ENCODE peak calls at places on chromosome 12, in four cellular contexts. One of them, this sample, is unnamed.

GRCh38 chr12:91722072-91722471 is 423.6 kb downstream of the BTG1 start:
- DNase-seq in SJSA1: no peak
- DNase-seq in mesendoderm: no peak
- DNase-seq in gastrocnemius medialis: no peak
- DNase-seq in this sample: no peak

GRCh38 chr12:46908236-46908935 is 82.6 kb upstream of the SLC38A4 start:
- DNase-seq in SJSA1: peak; percentile 99
- DNase-seq in mesendoderm: peak; percentile 3
- DNase-seq in gastrocnemius medialis: no peak
- DNase-seq in this sample: no peak

GRCh38 chr12:99195474-99195873 is 452.1 kb upstream of the GARIN6 start:
- DNase-seq in SJSA1: no peak
- DNase-seq in mesendoderm: no peak
- DNase-seq in gastrocnemius medialis: no peak
- DNase-seq in this sample: no peak

GRCh38 chr12:107405436-107405835 is 280.2 kb upstream of the PWP1 start:
- DNase-seq in SJSA1: no peak
- DNase-seq in mesendoderm: no peak
- DNase-seq in gastrocnemius medialis: no peak
- DNase-seq in this sample: no peak

GRCh38 chr12:106629797-106630669 is 47.2 kb downstream of the RFX4 start:
- DNase-seq in SJSA1: peak; percentile 34
- DNase-seq in mesendoderm: no peak
- DNase-seq in gastrocnemius medialis: no peak
- DNase-seq in this sample: no peak

GRCh38 chr12:41709463-41710285 is 435.0 kb downstream of the GXYLT1 start:
- DNase-seq in SJSA1: peak; percentile 48
- DNase-seq in mesendoderm: peak; percentile 77
- DNase-seq in gastrocnemius medialis: no peak
- DNase-seq in this sample: no peak

GRCh38 chr12:53991077-53991460 is 6.1 kb downstream of the HOXC10 start:
- DNase-seq in SJSA1: peak; percentile 61
- DNase-seq in mesendoderm: no peak
- DNase-seq in gastrocnemius medialis: peak; percentile 85
- DNase-seq in this sample: no peak

GRCh38 chr12:46266382-46266791 is 2.5 kb downstream of the SLC38A1 start:
- DNase-seq in SJSA1: no peak
- DNase-seq in mesendoderm: peak; percentile 62
- DNase-seq in gastrocnemius medialis: peak; percentile 74
- DNase-seq in this sample: no peak

GRCh38 chr12:92629349-92630065 is 73.3 kb upstream of the PLEKHG7 start:
- DNase-seq in SJSA1: peak; percentile 41
- DNase-seq in mesendoderm: peak; percentile 40
- DNase-seq in gastrocnemius medialis: no peak
- DNase-seq in this sample: peak; percentile 71

GRCh38 chr12:38886064-38886463 is 19.3 kb downstream of the CPNE8 start:
- DNase-seq in SJSA1: no peak
- DNase-seq in mesendoderm: no peak
- DNase-seq in gastrocnemius medialis: no peak
- DNase-seq in this sample: no peak

GRCh38 chr12:124906606-124907261 is 7.7 kb downstream of the UBC start:
- DNase-seq in SJSA1: peak; percentile 70
- DNase-seq in mesendoderm: peak; percentile 96
- DNase-seq in gastrocnemius medialis: peak; percentile 88
- DNase-seq in this sample: peak; percentile 95

GRCh38 chr12:56699020-56699661 is 11.1 kb upstream of the PTGES3 start:
- DNase-seq in SJSA1: no peak
- DNase-seq in mesendoderm: no peak
- DNase-seq in gastrocnemius medialis: no peak
- DNase-seq in this sample: no peak

GRCh38 chr12:66279127-66279712 is 23.1 kb upstream of the HELB start:
- DNase-seq in SJSA1: peak; percentile 7
- DNase-seq in mesendoderm: peak; percentile 44
- DNase-seq in gastrocnemius medialis: no peak
- DNase-seq in this sample: no peak

GRCh38 chr12:122021193-122021821 is 377 bp upstream of the BCL7A start:
- DNase-seq in SJSA1: peak; percentile 7
- DNase-seq in mesendoderm: peak; percentile 31
- DNase-seq in gastrocnemius medialis: no peak
- DNase-seq in this sample: peak; percentile 76

GRCh38 chr12:77299910-77300772 is 234.8 kb upstream of the E2F7 start:
- DNase-seq in SJSA1: peak; percentile 15
- DNase-seq in mesendoderm: no peak
- DNase-seq in gastrocnemius medialis: no peak
- DNase-seq in this sample: no peak

GRCh38 chr12:12600659-12601058 is 11.0 kb upstream of the CREBL2 start:
- DNase-seq in SJSA1: no peak
- DNase-seq in mesendoderm: no peak
- DNase-seq in gastrocnemius medialis: peak; percentile 13
- DNase-seq in this sample: no peak

GRCh38 chr12:112788205-112788604 is 3.3 kb upstream of the RPH3A start:
- DNase-seq in SJSA1: no peak
- DNase-seq in mesendoderm: peak; percentile 32
- DNase-seq in gastrocnemius medialis: no peak
- DNase-seq in this sample: no peak

GRCh38 chr12:115261249-115261648 is 577.3 kb upstream of the TBX3 start:
- DNase-seq in SJSA1: no peak
- DNase-seq in mesendoderm: peak; percentile 18
- DNase-seq in gastrocnemius medialis: no peak
- DNase-seq in this sample: no peak

GRCh38 chr12:30169839-30170591 is 386.3 kb upstream of the TMTC1 start:
- DNase-seq in SJSA1: no peak
- DNase-seq in mesendoderm: peak; percentile 58
- DNase-seq in gastrocnemius medialis: no peak
- DNase-seq in this sample: no peak

GRCh38 chr12:58787021-58787760 is 133.1 kb downstream of the LRIG3 start:
- DNase-seq in SJSA1: no peak
- DNase-seq in mesendoderm: no peak
- DNase-seq in gastrocnemius medialis: no peak
- DNase-seq in this sample: no peak

GRCh38 chr12:241266-241665 is 21.4 kb downstream of the SLC6A13 start:
- DNase-seq in SJSA1: no peak
- DNase-seq in mesendoderm: no peak
- DNase-seq in gastrocnemius medialis: no peak
- DNase-seq in this sample: no peak

GRCh38 chr12:128807161-128807724 is 16.5 kb downstream of the SLC15A4 start:
- DNase-seq in SJSA1: no peak
- DNase-seq in mesendoderm: no peak
- DNase-seq in gastrocnemius medialis: no peak
- DNase-seq in this sample: peak; percentile 48

GRCh38 chr12:12172106-12172511 is 94.7 kb downstream of the LRP6 start:
- DNase-seq in SJSA1: no peak
- DNase-seq in mesendoderm: no peak
- DNase-seq in gastrocnemius medialis: no peak
- DNase-seq in this sample: no peak

GRCh38 chr12:63093084-63093483 is 57.9 kb downstream of the AVPR1A start:
- DNase-seq in SJSA1: no peak
- DNase-seq in mesendoderm: no peak
- DNase-seq in gastrocnemius medialis: no peak
- DNase-seq in this sample: no peak

GRCh38 chr12:7907009-7907408 is 29.0 kb downstream of the SLC2A3 start:
- DNase-seq in SJSA1: peak; percentile 47
- DNase-seq in mesendoderm: peak; percentile 96
- DNase-seq in gastrocnemius medialis: no peak
- DNase-seq in this sample: no peak

GRCh38 chr12:57069522-57069921 is 9.1 kb downstream of the NEMP1 start:
- DNase-seq in SJSA1: peak; percentile 44
- DNase-seq in mesendoderm: peak; percentile 86
- DNase-seq in gastrocnemius medialis: peak; percentile 39
- DNase-seq in this sample: peak; percentile 87

GRCh38 chr12:118645219-118645618 is 268.9 kb downstream of the SUDS3 start:
- DNase-seq in SJSA1: no peak
- DNase-seq in mesendoderm: peak; percentile 67
- DNase-seq in gastrocnemius medialis: no peak
- DNase-seq in this sample: no peak

GRCh38 chr12:75437564-75437963 is 43.0 kb upstream of the GLIPR1 start:
- DNase-seq in SJSA1: no peak
- DNase-seq in mesendoderm: peak; percentile 68
- DNase-seq in gastrocnemius medialis: no peak
- DNase-seq in this sample: no peak

GRCh38 chr12:62259311-62259992 is 752 bp upstream of the USP15 start:
- DNase-seq in SJSA1: no peak
- DNase-seq in mesendoderm: no peak
- DNase-seq in gastrocnemius medialis: no peak
- DNase-seq in this sample: no peak

GRCh38 chr12:19186722-19187661 is 57.5 kb downstream of the PLEKHA5 start:
- DNase-seq in SJSA1: peak; percentile 46
- DNase-seq in mesendoderm: peak; percentile 65
- DNase-seq in gastrocnemius medialis: no peak
- DNase-seq in this sample: no peak

GRCh38 chr12:103997277-103997900 is 31.7 kb downstream of the TDG start:
- DNase-seq in SJSA1: no peak
- DNase-seq in mesendoderm: no peak
- DNase-seq in gastrocnemius medialis: no peak
- DNase-seq in this sample: peak; percentile 88

GRCh38 chr12:52867636-52868035 is 18.8 kb upstream of the KRT78 start:
- DNase-seq in SJSA1: no peak
- DNase-seq in mesendoderm: no peak
- DNase-seq in gastrocnemius medialis: no peak
- DNase-seq in this sample: no peak

GRCh38 chr12:124861492-124861891 is 2.2 kb downstream of the SCARB1 start:
- DNase-seq in SJSA1: no peak
- DNase-seq in mesendoderm: peak; percentile 49
- DNase-seq in gastrocnemius medialis: no peak
- DNase-seq in this sample: peak; percentile 80

GRCh38 chr12:88361493-88361892 is 218.8 kb downstream of the KITLG start:
- DNase-seq in SJSA1: no peak
- DNase-seq in mesendoderm: no peak
- DNase-seq in gastrocnemius medialis: no peak
- DNase-seq in this sample: no peak

GRCh38 chr12:121444842-121445202 is 44.9 kb downstream of the RNF34 start:
- DNase-seq in SJSA1: no peak
- DNase-seq in mesendoderm: no peak
- DNase-seq in gastrocnemius medialis: no peak
- DNase-seq in this sample: no peak

GRCh38 chr12:15708396-15709070 is 80.7 kb downstream of the EPS8 start:
- DNase-seq in SJSA1: no peak
- DNase-seq in mesendoderm: no peak
- DNase-seq in gastrocnemius medialis: no peak
- DNase-seq in this sample: no peak
- H3K4me1 ChIP-seq in SJSA1: no peaks in the 10 kb centered on the region
- H3K4me1 ChIP-seq in mesendoderm: no peaks in the 10 kb centered on the region
- H3K4me1 ChIP-seq in gastrocnemius medialis: peaks cover 4% of the 10 kb centered on the region
- H3K4me1 ChIP-seq in this sample: no peaks in the 10 kb centered on the region

DNA sequence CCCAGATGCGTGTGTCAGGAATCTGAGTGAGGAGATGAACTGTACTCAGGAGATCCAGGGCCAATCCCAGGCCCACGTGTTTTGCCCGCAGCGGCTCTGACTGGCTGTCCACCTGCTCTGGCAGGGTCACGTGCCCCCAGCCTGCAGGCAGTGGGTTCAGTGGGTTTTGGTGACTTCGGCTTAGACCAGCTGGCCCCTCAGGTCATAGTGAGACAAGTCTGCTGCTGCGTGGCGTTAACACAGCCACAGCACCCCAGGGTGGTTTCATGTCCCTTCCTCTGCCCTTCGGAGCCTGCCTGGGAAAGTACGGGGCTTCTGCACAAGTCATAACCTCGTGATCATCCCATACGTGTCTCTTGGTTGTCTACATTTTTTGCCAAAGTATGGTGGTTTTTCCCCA is 2.6 kb downstream of the FBRSL1 start:
- DNase-seq in SJSA1: no peak
- DNase-seq in mesendoderm: no peak
- DNase-seq in gastrocnemius medialis: no peak
- DNase-seq in this sample: no peak
- H3K4me1 ChIP-seq in SJSA1: peaks cover 20% of the 10 kb centered on the region
- H3K4me1 ChIP-seq in mesendoderm: peaks cover 2% of the 10 kb centered on the region
- H3K4me1 ChIP-seq in gastrocnemius medialis: peaks cover 67% of the 10 kb centered on the region
- H3K4me1 ChIP-seq in this sample: peaks cover 74% of the 10 kb centered on the region

DNA sequence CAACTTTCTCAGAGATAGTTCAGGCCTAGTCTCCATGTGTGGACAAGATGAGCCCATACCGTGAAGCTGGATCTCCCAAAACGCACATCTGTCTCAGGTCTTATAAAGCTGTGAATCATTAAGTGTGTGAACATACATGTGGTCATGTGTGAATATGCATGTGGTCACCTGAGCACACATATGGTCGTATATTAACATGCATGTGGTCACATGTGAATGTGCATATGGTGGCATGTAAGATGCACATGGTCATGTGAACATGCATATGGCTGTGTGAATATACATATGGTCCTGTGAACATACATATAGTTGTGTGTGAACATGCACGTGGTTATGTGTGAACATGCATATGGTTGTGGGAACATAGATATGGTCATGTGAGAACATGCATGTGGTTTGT is 172.5 kb upstream of the PZP start:
- DNase-seq in SJSA1: no peak
- DNase-seq in mesendoderm: no peak
- DNase-seq in gastrocnemius medialis: no peak
- DNase-seq in this sample: no peak
- H3K4me1 ChIP-seq in SJSA1: no peaks in the 10 kb centered on the region
- H3K4me1 ChIP-seq in mesendoderm: no peaks in the 10 kb centered on the region
- H3K4me1 ChIP-seq in gastrocnemius medialis: no peaks in the 10 kb centered on the region
- H3K4me1 ChIP-seq in this sample: no peaks in the 10 kb centered on the region

DNA sequence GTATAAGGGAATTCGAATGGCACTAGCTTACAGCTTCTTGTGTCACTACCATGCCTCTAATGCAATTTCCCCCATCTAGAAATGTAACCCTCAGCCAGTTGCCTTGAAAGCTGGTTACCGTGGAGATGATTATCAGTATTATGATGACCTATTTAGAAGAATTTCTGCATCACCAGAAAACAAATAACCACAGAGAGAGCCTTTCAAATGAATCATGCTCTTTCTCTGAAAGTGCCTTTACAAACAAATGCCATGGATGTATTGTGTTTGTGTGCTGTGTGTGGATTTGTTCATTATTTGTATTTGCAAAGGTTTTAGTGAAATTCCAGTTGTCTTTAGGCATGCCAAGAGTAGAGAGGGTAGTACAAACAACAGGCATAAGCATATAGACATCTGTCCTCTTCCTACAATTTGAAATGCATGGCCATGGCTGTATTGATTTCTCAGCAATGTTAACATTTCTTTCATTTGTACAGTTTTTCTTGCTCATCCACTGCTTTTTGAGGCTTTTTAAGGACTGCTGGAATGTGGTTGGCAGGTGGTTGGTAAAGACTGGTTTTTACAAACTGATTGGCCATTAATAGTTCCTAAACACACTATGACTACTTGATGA is 266.5 kb downstream of the PAWR start:
- DNase-seq in SJSA1: peak; percentile 93
- DNase-seq in mesendoderm: peak; percentile 79
- DNase-seq in gastrocnemius medialis: no peak
- DNase-seq in this sample: no peak
- H3K4me1 ChIP-seq in SJSA1: peaks cover 73% of the 10 kb centered on the region
- H3K4me1 ChIP-seq in mesendoderm: no peaks in the 10 kb centered on the region
- H3K4me1 ChIP-seq in gastrocnemius medialis: no peaks in the 10 kb centered on the region
- H3K4me1 ChIP-seq in this sample: peaks cover 19% of the 10 kb centered on the region

GRCh38 chr12:6553051-6553868 is 2.6 kb downstream of the IFFO1 start:
- DNase-seq in SJSA1: peak; percentile 79
- DNase-seq in mesendoderm: no peak
- DNase-seq in gastrocnemius medialis: peak; percentile 88
- DNase-seq in this sample: peak; percentile 91
- H3K4me1 ChIP-seq in SJSA1: peaks cover 78% of the 10 kb centered on the region
- H3K4me1 ChIP-seq in mesendoderm: peaks cover 4% of the 10 kb centered on the region
- H3K4me1 ChIP-seq in gastrocnemius medialis: peaks cover 69% of the 10 kb centered on the region
- H3K4me1 ChIP-seq in this sample: no peaks in the 10 kb centered on the region

GRCh38 chr12:4281173-4281654 is 7.7 kb downstream of the CCND2 start:
- DNase-seq in SJSA1: no peak
- DNase-seq in mesendoderm: no peak
- DNase-seq in gastrocnemius medialis: no peak
- DNase-seq in this sample: no peak
- H3K4me1 ChIP-seq in SJSA1: no peaks in the 10 kb centered on the region
- H3K4me1 ChIP-seq in mesendoderm: peaks cover 10% of the 10 kb centered on the region
- H3K4me1 ChIP-seq in gastrocnemius medialis: peaks cover 4% of the 10 kb centered on the region
- H3K4me1 ChIP-seq in this sample: peaks cover 94% of the 10 kb centered on the region

GRCh38 chr12:9648701-9649531 is 20.6 kb upstream of the CLEC2D start:
- DNase-seq in SJSA1: peak; percentile 18
- DNase-seq in mesendoderm: no peak
- DNase-seq in gastrocnemius medialis: no peak
- DNase-seq in this sample: no peak
- H3K4me1 ChIP-seq in SJSA1: peaks cover 46% of the 10 kb centered on the region
- H3K4me1 ChIP-seq in mesendoderm: peaks cover 6% of the 10 kb centered on the region
- H3K4me1 ChIP-seq in gastrocnemius medialis: peaks cover 15% of the 10 kb centered on the region
- H3K4me1 ChIP-seq in this sample: peaks cover 36% of the 10 kb centered on the region

This sample was measured in sigmoid colon.